ENCODE peak calls at places on chromosomes 6 and 20, in nine cellular contexts. C is PC-3, N is fibroblast of lung, A is GM23338, B is neural progenitor cell, W is H1, U is HepG2, F is astrocyte, S is PC-9. M is an unnamed sample. For H3K27me3, the result is how much of the 10 kb centered on the place peaks cover.

GRCh38 chr20:57397004-57397692 is 6.0 kb downstream of the RBM38 start:
- DNase-seq in C (no peak), N (no peak), A (no peak), B (no peak), W (no peak), U (no peak), F (peak), S (no peak), M (no peak)

GRCh38 chr6:97305676-97306075 is 22.7 kb upstream of the MMS22L start:
- DNase-seq in C (no peak), N (no peak), A (peak), B (peak), W (no peak), U (no peak), F (no peak), S (no peak), M (no peak)

GRCh38 chr6:150056156-150056555 is 12.8 kb downstream of the ULBP3 start:
- DNase-seq in C (no peak), N (no peak), A (no peak), B (no peak), W (no peak), U (no peak), F (no peak), S (no peak), M (no peak)

GRCh38 chr6:157597461-157598312 is 216.7 kb downstream of the ZDHHC14 start:
- DNase-seq in C (peak), N (peak), A (peak), B (peak), W (peak), U (peak), F (no peak), S (peak), M (no peak)

GRCh38 chr20:7650481-7650880 is 289.8 kb downstream of the HAO1 start:
- DNase-seq in C (peak), N (peak), A (no peak), B (peak), W (no peak), U (no peak), F (peak), S (no peak), M (no peak)

GRCh38 chr6:100103936-100104335 is 109.9 kb upstream of the MCHR2 start:
- DNase-seq in C (no peak), N (no peak), A (no peak), B (no peak), W (no peak), U (no peak), F (no peak), S (no peak), M (no peak)

GRCh38 chr6:53544050-53544499 is 826 bp downstream of the GCLC start:
- DNase-seq in C (peak), N (no peak), A (peak), B (no peak), W (no peak), U (no peak), F (peak), S (no peak), M (no peak)

GRCh38 chr20:10982692-10983091 is 308.9 kb upstream of the JAG1 start:
- DNase-seq in C (peak), N (peak), A (no peak), B (no peak), W (no peak), U (peak), F (peak), S (no peak), M (no peak)

GRCh38 chr20:46739441-46740213 is 30.2 kb downstream of the SLC2A10 start:
- DNase-seq in C (peak), N (peak), A (no peak), B (no peak), W (no peak), U (no peak), F (no peak), S (peak), M (no peak)

GRCh38 chr6:52499681-52500239 is 77.1 kb downstream of the TRAM2 start:
- DNase-seq in C (no peak), N (no peak), A (no peak), B (no peak), W (peak), U (no peak), F (no peak), S (no peak), M (no peak)

GRCh38 chr20:49615401-49616153 is 47.6 kb upstream of the PTGIS start:
- DNase-seq in C (peak), N (peak), A (no peak), B (no peak), W (no peak), U (peak), F (no peak), S (peak), M (no peak)

GRCh38 chr6:123091091-123091895 is 95.3 kb downstream of the CLVS2 start:
- DNase-seq in C (peak), N (peak), A (no peak), B (no peak), W (no peak), U (peak), F (peak), S (peak), M (peak)

GRCh38 chr20:44208770-44209169 is 1.8 kb downstream of the OSER1 start:
- DNase-seq in C (peak), N (peak), A (no peak), B (no peak), W (no peak), U (peak), F (peak), S (no peak), M (no peak)

GRCh38 chr6:64014581-64014980 is 379.0 kb downstream of the PHF3 start:
- DNase-seq in C (no peak), N (no peak), A (no peak), B (no peak), W (no peak), U (no peak), F (no peak), S (no peak), M (no peak)

DNA sequence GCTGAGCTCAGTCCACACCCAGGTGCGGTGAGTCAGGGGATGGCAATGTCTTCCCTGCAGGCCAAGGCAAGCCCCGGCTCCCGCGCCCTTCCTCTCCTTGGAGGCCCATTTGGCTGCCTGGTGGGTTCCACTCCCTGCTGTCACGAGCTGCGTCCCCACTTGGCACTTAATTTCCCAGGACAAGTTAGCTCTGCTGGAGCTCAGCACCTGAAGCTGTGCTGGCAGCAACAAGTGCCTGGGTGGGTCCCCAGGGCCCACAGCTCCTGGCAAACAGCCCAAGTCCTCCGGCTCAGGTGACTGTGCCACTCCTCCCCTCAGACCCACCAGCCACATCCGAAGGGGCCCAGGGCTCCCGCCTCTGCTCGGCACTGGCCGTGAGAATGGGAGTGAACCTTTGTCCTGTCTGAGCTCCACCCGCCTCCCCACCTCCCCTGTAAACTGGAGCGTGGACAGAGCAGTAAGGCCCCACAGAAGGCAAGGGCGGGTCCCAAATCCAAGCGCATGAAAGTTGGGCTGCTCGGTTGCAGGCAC is 16.9 kb downstream of the LAMA5 start:
- DNase-seq in C (peak), N (no peak), A (no peak), B (no peak), W (no peak), U (no peak), F (no peak), S (peak), M (peak)
- TF ChIP-seq EZH2 in C (no peak), N (no peak), A (no peak), B (no peak), W (no peak), U (no peak), F (no peak), S (no peak), M (no peak)

DNA sequence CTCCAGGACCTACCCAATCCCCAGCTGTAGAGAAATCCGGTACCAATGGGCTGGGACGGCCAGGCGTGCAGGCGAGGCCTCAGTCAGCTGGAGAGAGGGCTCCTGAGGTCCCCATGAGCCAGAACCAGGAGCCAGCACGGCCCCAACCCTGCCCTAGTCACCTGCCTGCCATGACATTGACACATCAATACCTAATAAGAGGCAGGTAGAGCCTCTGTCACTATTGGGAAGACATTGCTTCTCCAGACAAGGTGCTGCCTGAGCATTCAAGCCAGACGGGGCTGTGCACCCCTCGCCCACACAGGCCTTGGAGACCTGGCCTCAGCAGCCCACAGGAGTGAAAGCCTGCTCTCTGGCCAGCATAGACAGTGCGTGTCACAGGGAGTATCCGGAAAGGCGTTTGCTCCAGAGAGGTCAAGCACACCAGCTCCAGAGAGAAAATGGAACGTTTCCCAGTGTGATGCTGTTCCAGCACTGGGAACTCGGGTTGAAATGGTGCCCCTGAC is 3.5 kb downstream of the DLL1 start:
- DNase-seq in C (no peak), N (no peak), A (no peak), B (no peak), W (no peak), U (no peak), F (no peak), S (no peak), M (no peak)
- H3K27me3 ChIP-seq in C (under half), N (under half), A (half or more), B (half or more), W (half or more), U (under half), F (half or more), S (half or more), M (under half)

GRCh38 chr20:24572862-24573261 is 103.4 kb downstream of the SYNDIG1 start:
- DNase-seq in C (no peak), N (no peak), A (no peak), B (no peak), W (no peak), U (no peak), F (no peak), S (no peak), M (no peak)

GRCh38 chr20:24573557-24573956 is 104.1 kb downstream of the SYNDIG1 start:
- DNase-seq in C (no peak), N (no peak), A (no peak), B (no peak), W (no peak), U (no peak), F (no peak), S (no peak), M (no peak)

GRCh38 chr20:24575811-24576210 is 106.4 kb downstream of the SYNDIG1 start:
- DNase-seq in C (no peak), N (no peak), A (no peak), B (no peak), W (no peak), U (no peak), F (no peak), S (no peak), M (no peak)

GRCh38 chr20:24576447-24576846 is 107.0 kb downstream of the SYNDIG1 start:
- DNase-seq in C (no peak), N (no peak), A (no peak), B (no peak), W (no peak), U (no peak), F (no peak), S (no peak), M (no peak)

DNA sequence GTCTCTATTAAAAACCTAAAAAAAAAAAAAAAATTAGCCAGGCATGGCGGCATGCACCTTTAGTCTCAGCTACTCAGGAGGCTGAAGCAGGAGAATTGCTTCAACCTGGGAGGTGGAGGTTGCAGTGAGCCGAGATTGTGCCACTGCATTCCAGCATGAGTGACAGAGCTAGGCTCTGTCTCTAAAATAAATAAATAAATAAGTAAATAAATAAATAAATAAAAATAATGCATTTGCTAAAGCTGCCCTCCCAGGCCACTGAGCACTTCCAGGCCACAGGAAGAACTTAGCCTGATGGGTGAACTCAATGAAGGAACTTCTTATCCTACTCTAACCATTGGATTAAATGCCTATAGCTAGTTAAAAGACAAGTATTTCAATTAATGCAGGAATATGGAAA is 104.9 kb downstream of the SYNDIG1 start:
- DNase-seq in C (no peak), N (no peak), A (no peak), B (no peak), W (no peak), U (no peak), F (no peak), S (no peak), M (no peak)
- TF ChIP-seq EZH2 in C (no peak), N (no peak), A (no peak), B (no peak), W (no peak), U (no peak), F (no peak), S (no peak), M (no peak)

DNA sequence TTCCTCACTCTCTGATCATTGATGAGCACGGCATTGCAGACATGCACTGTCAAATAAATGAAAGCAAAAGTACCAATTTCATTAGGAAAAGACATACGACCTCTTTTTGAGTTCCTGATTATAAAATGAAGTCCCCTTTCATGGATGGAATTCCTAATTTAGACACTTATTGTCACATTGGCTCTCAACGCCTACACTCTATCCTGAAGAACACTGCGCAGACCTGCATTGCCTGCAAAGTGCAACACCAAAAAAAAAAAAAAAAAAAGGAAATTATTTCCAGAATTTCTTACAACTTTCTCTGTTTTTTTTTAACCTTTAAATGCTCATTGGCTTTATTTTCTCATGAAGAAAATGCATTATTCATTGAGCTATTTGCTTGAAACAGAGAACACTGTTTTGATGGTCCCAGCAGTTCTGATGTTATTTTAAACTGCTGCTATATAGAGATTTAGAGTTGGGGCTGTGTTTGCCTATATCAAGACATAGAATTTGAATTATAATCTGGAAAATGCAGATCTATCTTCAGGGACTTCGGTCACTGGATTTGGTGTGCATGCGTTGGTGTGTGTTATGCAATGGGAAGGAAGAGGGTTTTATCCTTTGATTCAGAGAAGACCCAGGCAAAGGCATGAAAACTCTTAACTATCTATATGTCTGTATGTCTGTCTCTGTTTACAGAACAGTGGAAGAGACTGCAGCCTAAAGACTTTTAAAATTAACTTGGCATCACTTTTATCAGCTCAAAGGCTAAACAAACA is 1.8 kb downstream of the ADGRB3 start:
- DNase-seq in C (no peak), N (no peak), A (no peak), B (no peak), W (no peak), U (no peak), F (no peak), S (no peak), M (no peak)
- H3K27me3 ChIP-seq in C (half or more), N (under half), A (half or more), B (half or more), W (under half), U (under half), F (under half), S (under half), M (under half)

DNA sequence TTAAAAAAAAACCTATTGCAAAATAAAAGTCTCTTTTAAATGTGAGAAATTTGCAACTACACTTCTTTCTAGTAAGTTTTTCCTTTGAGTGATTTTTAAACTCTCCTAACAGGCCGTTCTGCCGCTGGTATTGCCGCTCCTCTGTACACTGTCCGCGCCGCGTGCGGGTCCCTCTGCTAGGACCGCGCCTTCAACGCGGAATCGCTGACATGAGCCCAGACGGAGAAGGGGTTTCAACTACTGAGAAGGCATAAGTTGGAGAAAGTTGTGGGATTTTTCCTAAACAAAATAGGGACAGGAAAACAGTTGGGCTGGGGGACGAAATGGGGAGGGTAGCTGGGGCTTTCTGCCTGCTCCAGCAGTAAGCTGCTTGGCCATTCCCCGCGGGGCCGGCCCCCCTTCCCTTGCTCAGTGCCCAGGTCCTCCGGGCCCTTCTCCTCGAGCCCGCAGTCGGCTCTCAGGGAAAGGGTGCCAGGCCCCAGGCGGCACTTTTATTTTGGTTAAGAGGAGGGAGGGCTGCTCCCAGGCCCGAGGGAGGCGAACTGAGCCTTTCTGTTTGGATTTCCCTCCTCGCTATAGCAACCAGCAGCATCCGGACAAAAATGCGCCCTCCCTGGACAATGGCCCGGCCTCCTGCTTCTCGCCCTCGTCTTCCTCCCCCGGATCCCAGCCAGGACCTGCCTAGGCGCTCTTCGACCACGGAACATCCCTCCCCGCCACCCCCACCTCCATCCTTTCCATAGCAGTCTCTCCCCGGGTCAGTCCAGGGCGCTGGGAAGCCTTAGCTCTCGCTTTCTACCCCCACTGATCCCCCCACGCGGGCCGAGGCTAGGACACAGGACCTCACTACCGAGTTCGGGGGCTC is 6.8 kb upstream of the POU3F2 start:
- DNase-seq in C (no peak), N (no peak), A (peak), B (peak), W (peak), U (no peak), F (no peak), S (no peak), M (no peak)
- TF ChIP-seq EZH2 in C (no peak), N (peak), A (peak), B (peak), W (peak), U (peak), F (peak), S (no peak), M (peak)